ENCODE peak calls at places on chromosome 11, in eight cellular contexts. Q is PC-3, E is OCI-LY7, S is neural progenitor cell, D is MM.1S, C is HCT116, T is GM23338, J is hepatocyte. Y is an unnamed sample.

GRCh38 chr11:62427630-62428233 is 8.9 kb downstream of the SCGB1A1 start:
- DNase-seq in Q (peak), E (no peak), S (no peak), D (no peak), C (no peak), T (no peak), J (no peak), Y (peak)

GRCh38 chr11:92399702-92400101 is 175.1 kb downstream of the FAT3 start:
- DNase-seq in Q (no peak), E (no peak), S (peak), D (no peak), C (no peak), T (peak), J (no peak), Y (no peak)

GRCh38 chr11:6079463-6079862 is 28.0 kb upstream of the OR56B4 start:
- DNase-seq in Q (no peak), E (no peak), S (no peak), D (no peak), C (no peak), T (no peak), J (no peak), Y (no peak)

GRCh38 chr11:11993814-11994213 is 14.6 kb downstream of the DKK3 start:
- DNase-seq in Q (peak), E (no peak), S (peak), D (no peak), C (peak), T (no peak), J (peak), Y (peak)

GRCh38 chr11:102449651-102450570 is 2.7 kb downstream of the TMEM123 start:
- DNase-seq in Q (no peak), E (no peak), S (peak), D (no peak), C (no peak), T (no peak), J (no peak), Y (no peak)

GRCh38 chr11:107789767-107790166 is 68.8 kb downstream of the SLC35F2 start:
- DNase-seq in Q (no peak), E (no peak), S (no peak), D (no peak), C (no peak), T (no peak), J (no peak), Y (no peak)

GRCh38 chr11:60914620-60915249 is 777 bp downstream of the TMEM109 start:
- DNase-seq in Q (peak), E (peak), S (peak), D (peak), C (no peak), T (peak), J (peak), Y (peak)

GRCh38 chr11:1336836-1337646 is 27.6 kb upstream of the TOLLIP start:
- DNase-seq in Q (no peak), E (peak), S (peak), D (no peak), C (no peak), T (peak), J (peak), Y (peak)

GRCh38 chr11:128291835-128292234 is 295.5 kb downstream of the ETS1 start:
- DNase-seq in Q (peak), E (peak), S (no peak), D (no peak), C (no peak), T (no peak), J (no peak), Y (no peak)

GRCh38 chr11:116984589-116984988 is 113.6 kb downstream of the SIK3 start:
- DNase-seq in Q (peak), E (no peak), S (no peak), D (no peak), C (no peak), T (no peak), J (peak), Y (peak)

GRCh38 chr11:23767576-23767975 is 729.3 kb upstream of the LUZP2 start:
- DNase-seq in Q (no peak), E (no peak), S (no peak), D (no peak), C (no peak), T (no peak), J (no peak), Y (no peak)

GRCh38 chr11:111922803-111923202 is 4.1 kb downstream of the C11orf52 start:
- DNase-seq in Q (peak), E (no peak), S (no peak), D (no peak), C (no peak), T (no peak), J (no peak), Y (peak)

GRCh38 chr11:1421291-1421690 is 31.6 kb downstream of the BRSK2 start:
- DNase-seq in Q (no peak), E (no peak), S (no peak), D (no peak), C (no peak), T (no peak), J (no peak), Y (no peak)

GRCh38 chr11:41522899-41523672 is 63.6 kb upstream of the LRRC4C start:
- DNase-seq in Q (peak), E (no peak), S (no peak), D (no peak), C (no peak), T (peak), J (no peak), Y (no peak)

GRCh38 chr11:108647701-108648527 is 17.0 kb upstream of the DDX10 start:
- DNase-seq in Q (peak), E (peak), S (peak), D (peak), C (peak), T (peak), J (peak), Y (peak)

GRCh38 chr11:68841718-68842426 is at the start of gene CPT1A:
- DNase-seq in Q (peak), E (peak), S (peak), D (peak), C (no peak), T (peak), J (peak), Y (peak)

GRCh38 chr11:93225642-93226041 is 27.9 kb upstream of the SLC36A4 start:
- DNase-seq in Q (peak), E (peak), S (no peak), D (no peak), C (peak), T (peak), J (no peak), Y (peak)

GRCh38 chr11:2790581-2790925 is 90.8 kb upstream of the KCNQ1OT1 start:
- DNase-seq in Q (no peak), E (no peak), S (no peak), D (no peak), C (no peak), T (no peak), J (no peak), Y (no peak)

GRCh38 chr11:77801477-77801876 is 19.0 kb downstream of the RSF1 start:
- DNase-seq in Q (no peak), E (no peak), S (no peak), D (no peak), C (no peak), T (no peak), J (no peak), Y (no peak)

GRCh38 chr11:23353611-23354010 is 493.3 kb upstream of the CCDC179 start:
- DNase-seq in Q (no peak), E (no peak), S (no peak), D (no peak), C (no peak), T (no peak), J (no peak), Y (no peak)

GRCh38 chr11:103936059-103936458 is 100.4 kb upstream of the DDI1 start:
- DNase-seq in Q (peak), E (no peak), S (no peak), D (no peak), C (no peak), T (no peak), J (no peak), Y (peak)

GRCh38 chr11:79661373-79661772 is 220.5 kb upstream of the TENM4 start:
- DNase-seq in Q (no peak), E (no peak), S (no peak), D (no peak), C (no peak), T (no peak), J (no peak), Y (no peak)

GRCh38 chr11:61954106-61955030 is 4.2 kb downstream of the BEST1 start:
- DNase-seq in Q (no peak), E (no peak), S (no peak), D (no peak), C (no peak), T (no peak), J (peak), Y (peak)

GRCh38 chr11:78812513-78813293 is 238.0 kb upstream of the NARS2 start:
- DNase-seq in Q (no peak), E (no peak), S (peak), D (no peak), C (no peak), T (peak), J (peak), Y (no peak)

GRCh38 chr11:76197332-76197731 is 9.0 kb downstream of the WNT11 start:
- DNase-seq in Q (no peak), E (no peak), S (no peak), D (no peak), C (no peak), T (no peak), J (no peak), Y (no peak)

DNA sequence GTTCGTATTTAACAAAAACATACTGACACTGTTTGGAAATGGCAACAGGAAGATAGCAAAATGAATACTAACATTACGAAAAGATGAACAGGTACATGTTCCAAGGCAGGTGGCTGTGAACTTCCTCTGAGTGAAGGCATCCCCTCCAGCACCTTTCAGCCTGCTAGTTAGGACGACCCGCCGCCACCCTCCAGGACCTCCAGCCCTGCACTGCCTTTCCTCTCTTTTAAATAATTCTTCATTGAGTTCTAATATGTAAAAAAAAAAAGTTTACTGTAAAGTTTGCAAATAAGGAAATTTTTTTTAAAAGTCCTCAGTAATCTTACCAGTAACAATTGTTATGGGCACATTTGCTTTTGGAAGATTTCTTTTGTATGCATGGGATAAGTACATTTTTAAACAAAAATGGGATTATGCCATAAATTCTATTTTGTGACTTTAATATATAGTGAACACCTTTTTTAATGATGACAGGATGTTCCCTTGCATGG is 6.0 kb downstream of the NEAT1 start:
- DNase-seq in Q (no peak), E (no peak), S (no peak), D (no peak), C (no peak), T (peak), J (peak), Y (no peak)
- TF ChIP-seq EZH2phosphoT487 in Q (no peak), E (no peak), S (no peak), D (no peak), C (no peak), T (no peak), J (no peak), Y (no peak)

GRCh38 chr11:82927264-82927880 is 25.8 kb downstream of the DDIAS start:
- DNase-seq in Q (peak), E (peak), S (peak), D (peak), C (peak), T (peak), J (peak), Y (peak)
- TF ChIP-seq EZH2phosphoT487 in Q (no peak), E (no peak), S (no peak), D (no peak), C (no peak), T (no peak), J (no peak), Y (no peak)

GRCh38 chr11:9953994-9954626 is 290.2 kb downstream of the SWAP70 start:
- DNase-seq in Q (peak), E (no peak), S (no peak), D (no peak), C (no peak), T (no peak), J (no peak), Y (peak)
- TF ChIP-seq EZH2phosphoT487 in Q (no peak), E (no peak), S (no peak), D (no peak), C (no peak), T (no peak), J (no peak), Y (no peak)

GRCh38 chr11:125592305-125593112 is at the start of gene STT3A:
- DNase-seq in Q (peak), E (peak), S (peak), D (peak), C (peak), T (peak), J (peak), Y (peak)

GRCh38 chr11:125593113-125593761 is 585 bp downstream of the STT3A start:
- DNase-seq in Q (peak), E (no peak), S (no peak), D (peak), C (peak), T (peak), J (peak), Y (peak)

GRCh38 chr11:125594958-125595357 is 2.3 kb downstream of the STT3A start:
- DNase-seq in Q (no peak), E (peak), S (no peak), D (no peak), C (no peak), T (no peak), J (no peak), Y (no peak)

GRCh38 chr11:125588505-125588904 is 4.1 kb upstream of the STT3A start:
- DNase-seq in Q (peak), E (no peak), S (no peak), D (no peak), C (peak), T (no peak), J (no peak), Y (no peak)

GRCh38 chr11:125591659-125592304 is 870 bp upstream of the STT3A start:
- DNase-seq in Q (peak), E (peak), S (peak), D (peak), C (no peak), T (peak), J (peak), Y (peak)
- TF ChIP-seq EZH2phosphoT487 in Q (no peak), E (no peak), S (no peak), D (no peak), C (no peak), T (no peak), J (no peak), Y (no peak)

DNA sequence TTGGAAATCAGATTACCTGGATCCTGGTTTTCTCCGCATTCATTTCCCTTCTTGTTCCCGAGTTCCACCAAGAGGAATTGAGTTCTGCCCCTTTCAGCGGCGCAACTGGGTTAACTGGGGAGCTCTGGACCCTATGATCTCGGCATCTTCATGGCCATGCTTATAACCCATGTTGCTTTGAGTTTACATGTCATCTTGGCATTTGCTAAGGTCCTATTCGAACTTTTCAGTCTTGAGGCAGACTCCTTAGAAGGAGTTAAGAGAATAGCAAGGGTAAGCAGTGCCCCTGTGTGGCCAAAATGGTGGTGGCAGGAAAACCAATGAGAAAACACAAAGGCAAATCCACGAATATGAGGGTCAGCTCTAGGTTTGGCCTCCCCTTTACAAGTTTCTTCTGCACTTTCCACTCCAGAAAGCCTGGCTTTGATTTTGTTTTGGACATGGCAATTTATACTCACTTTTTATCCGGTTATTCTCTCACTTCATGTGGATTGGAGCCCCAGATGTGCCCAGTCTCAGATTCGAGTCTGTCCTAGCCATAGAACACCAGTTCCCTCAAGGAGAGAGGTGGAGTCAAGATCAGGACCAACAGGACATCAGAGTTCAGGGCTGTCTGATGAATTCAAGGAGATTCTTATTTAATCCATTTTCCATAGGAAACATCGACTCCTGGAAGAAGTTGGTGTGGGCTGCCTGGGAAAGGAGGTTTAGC is 55.3 kb upstream of the FBXO3 start:
- DNase-seq in Q (peak), E (peak), S (peak), D (peak), C (peak), T (peak), J (peak), Y (peak)
- TF ChIP-seq EZH2phosphoT487 in Q (no peak), E (no peak), S (peak), D (no peak), C (no peak), T (no peak), J (no peak), Y (no peak)

GRCh38 chr11:14309425-14310192 is 49.4 kb downstream of the RRAS2 start:
- DNase-seq in Q (no peak), E (no peak), S (no peak), D (no peak), C (no peak), T (no peak), J (no peak), Y (no peak)

GRCh38 chr11:14310696-14311095 is 48.3 kb downstream of the RRAS2 start:
- DNase-seq in Q (no peak), E (no peak), S (no peak), D (no peak), C (no peak), T (no peak), J (no peak), Y (peak)

GRCh38 chr11:14308897-14309387 is 50.0 kb downstream of the RRAS2 start:
- DNase-seq in Q (no peak), E (no peak), S (no peak), D (no peak), C (no peak), T (no peak), J (no peak), Y (no peak)

GRCh38 chr11:14306481-14306880 is 52.5 kb downstream of the RRAS2 start:
- DNase-seq in Q (peak), E (no peak), S (peak), D (no peak), C (no peak), T (peak), J (no peak), Y (peak)

GRCh38 chr11:14308114-14308896 is 50.7 kb downstream of the RRAS2 start:
- DNase-seq in Q (peak), E (peak), S (peak), D (peak), C (peak), T (peak), J (peak), Y (peak)
- TF ChIP-seq EZH2phosphoT487 in Q (no peak), E (no peak), S (no peak), D (no peak), C (no peak), T (no peak), J (no peak), Y (no peak)